ENCODE peak calls at places on chromosomes 3 and 15, in ten cellular contexts. M is NCI-H2029 treated with DMSO at 0.1 percent for 48 hours, N is HS-5, C is stromal cell of bone marrow, K is OCI-LY7, G is NCI-H510A treated with DMSO at 0.1 percent for 48 hours, Y is activated T-cell treated with anti-CD3 and anti-CD28 coated beads for 1 hour, B is PC-3, V is progenitor cell of endocrine pancreas, X is NCI-H1092. U is an unnamed sample.

GRCh38 chr3:44924102-44925084 is 50.0 kb downstream of the TGM4 start:
- DNase-seq in V (no peak), C (no peak), X (no peak), B (peak), K (no peak), Y (no peak), G (no peak), M (no peak), N (no peak), U (no peak)

GRCh38 chr3:121793078-121793477 is 41.8 kb downstream of the IQCB1 start:
- DNase-seq in N (no peak), M (no peak), G (no peak), K (peak), X (no peak), B (no peak), V (no peak), Y (no peak), C (no peak), U (no peak)

GRCh38 chr3:39577541-39577940 is 110.1 kb downstream of the MOBP start:
- DNase-seq in V (no peak), B (no peak), G (no peak), M (no peak), Y (no peak), N (no peak), C (no peak), K (no peak), X (no peak), U (no peak)

GRCh38 chr3:9800529-9800928 is 7.6 kb downstream of the ARPC4 start:
- DNase-seq in G (no peak), X (no peak), M (no peak), C (no peak), Y (no peak), N (no peak), B (peak), K (no peak), V (no peak), U (no peak)

GRCh38 chr3:154584041-154584440 is 154.1 kb upstream of the GPR149 start:
- DNase-seq in M (no peak), B (peak), N (no peak), K (no peak), C (no peak), V (no peak), G (no peak), X (no peak), Y (no peak), U (no peak)

GRCh38 chr15:100824211-100824610 is 55.4 kb upstream of the ALDH1A3 start:
- DNase-seq in M (no peak), V (no peak), K (no peak), B (no peak), G (no peak), N (no peak), X (no peak), C (no peak), Y (no peak), U (no peak)

GRCh38 chr3:111751961-111752360 is 107.1 kb upstream of the PHLDB2 start:
- DNase-seq in K (no peak), C (peak), B (no peak), X (no peak), V (no peak), G (no peak), N (no peak), M (no peak), Y (no peak), U (no peak)

GRCh38 chr3:180280601-180281000 is 243.9 kb upstream of the PEX5L start:
- DNase-seq in K (no peak), X (no peak), N (no peak), M (no peak), G (no peak), B (peak), V (no peak), Y (no peak), C (no peak), U (no peak)

GRCh38 chr3:104279617-104280016 is 1087.1 kb upstream of the ALCAM start:
- DNase-seq in B (peak), V (no peak), Y (no peak), X (no peak), G (no peak), M (no peak), N (peak), K (no peak), C (peak), U (no peak)

U was measured in GM12891.